ENCODE peak calls at places on chromosome 14, in eight cellular contexts. One of them, this sample, is unnamed.

GRCh38 chr14:71403673-71404072 is 496.4 kb downstream of the PCNX1 start:
- DNase-seq in dorsolateral prefrontal cortex: no peak
- DNase-seq in fibroblast of the aortic adventitia: peak
- DNase-seq in WTC11: no peak
- DNase-seq in thoracic aorta: no peak
- DNase-seq in pancreas: no peak
- DNase-seq in left lung: no peak
- DNase-seq in lower lobe of right lung: no peak
- DNase-seq in this sample: peak

GRCh38 chr14:41505491-41505890 is 101.2 kb upstream of the LRFN5 start:
- DNase-seq in dorsolateral prefrontal cortex: no peak
- DNase-seq in fibroblast of the aortic adventitia: no peak
- DNase-seq in WTC11: peak
- DNase-seq in thoracic aorta: no peak
- DNase-seq in pancreas: no peak
- DNase-seq in left lung: no peak
- DNase-seq in lower lobe of right lung: no peak
- DNase-seq in this sample: no peak

GRCh38 chr14:103169954-103170353 is 46.7 kb downstream of the TNFAIP2 start:
- DNase-seq in dorsolateral prefrontal cortex: no peak
- DNase-seq in fibroblast of the aortic adventitia: no peak
- DNase-seq in WTC11: no peak
- DNase-seq in thoracic aorta: no peak
- DNase-seq in pancreas: no peak
- DNase-seq in left lung: no peak
- DNase-seq in lower lobe of right lung: no peak
- DNase-seq in this sample: no peak

GRCh38 chr14:35229495-35230089 is 62.6 kb upstream of the PSMA6 start:
- DNase-seq in dorsolateral prefrontal cortex: no peak
- DNase-seq in fibroblast of the aortic adventitia: no peak
- DNase-seq in WTC11: no peak
- DNase-seq in thoracic aorta: no peak
- DNase-seq in pancreas: no peak
- DNase-seq in left lung: no peak
- DNase-seq in lower lobe of right lung: no peak
- DNase-seq in this sample: no peak

GRCh38 chr14:91400696-91401095 is 16.9 kb downstream of the CCDC88C start:
- DNase-seq in dorsolateral prefrontal cortex: no peak
- DNase-seq in fibroblast of the aortic adventitia: peak
- DNase-seq in WTC11: no peak
- DNase-seq in thoracic aorta: no peak
- DNase-seq in pancreas: no peak
- DNase-seq in left lung: no peak
- DNase-seq in lower lobe of right lung: no peak
- DNase-seq in this sample: no peak

GRCh38 chr14:77989441-77989891 is 180.7 kb upstream of the NRXN3 start:
- DNase-seq in dorsolateral prefrontal cortex: peak
- DNase-seq in fibroblast of the aortic adventitia: no peak
- DNase-seq in WTC11: no peak
- DNase-seq in thoracic aorta: no peak
- DNase-seq in pancreas: no peak
- DNase-seq in left lung: no peak
- DNase-seq in lower lobe of right lung: no peak
- DNase-seq in this sample: no peak

GRCh38 chr14:104445832-104446381 is 133.7 kb upstream of the C14orf180 start:
- DNase-seq in dorsolateral prefrontal cortex: no peak
- DNase-seq in fibroblast of the aortic adventitia: no peak
- DNase-seq in WTC11: no peak
- DNase-seq in thoracic aorta: no peak
- DNase-seq in pancreas: no peak
- DNase-seq in left lung: no peak
- DNase-seq in lower lobe of right lung: no peak
- DNase-seq in this sample: no peak

GRCh38 chr14:90740081-90740480 is 76.1 kb downstream of the TTC7B start:
- DNase-seq in dorsolateral prefrontal cortex: no peak
- DNase-seq in fibroblast of the aortic adventitia: no peak
- DNase-seq in WTC11: no peak
- DNase-seq in thoracic aorta: no peak
- DNase-seq in pancreas: no peak
- DNase-seq in left lung: no peak
- DNase-seq in lower lobe of right lung: no peak
- DNase-seq in this sample: no peak

GRCh38 chr14:102095871-102096568 is 9.2 kb upstream of the HSP90AA1 start:
- DNase-seq in dorsolateral prefrontal cortex: no peak
- DNase-seq in fibroblast of the aortic adventitia: no peak
- DNase-seq in WTC11: no peak
- DNase-seq in thoracic aorta: no peak
- DNase-seq in pancreas: no peak
- DNase-seq in left lung: no peak
- DNase-seq in lower lobe of right lung: no peak
- DNase-seq in this sample: no peak

GRCh38 chr14:55909879-55910278 is 208.3 kb upstream of the PELI2 start:
- DNase-seq in dorsolateral prefrontal cortex: no peak
- DNase-seq in fibroblast of the aortic adventitia: no peak
- DNase-seq in WTC11: no peak
- DNase-seq in thoracic aorta: no peak
- DNase-seq in pancreas: no peak
- DNase-seq in left lung: no peak
- DNase-seq in lower lobe of right lung: no peak
- DNase-seq in this sample: no peak

GRCh38 chr14:68631058-68631690 is 161.7 kb downstream of the ZFP36L1 start:
- DNase-seq in dorsolateral prefrontal cortex: no peak
- DNase-seq in fibroblast of the aortic adventitia: no peak
- DNase-seq in WTC11: no peak
- DNase-seq in thoracic aorta: no peak
- DNase-seq in pancreas: no peak
- DNase-seq in left lung: no peak
- DNase-seq in lower lobe of right lung: no peak
- DNase-seq in this sample: no peak

GRCh38 chr14:49366416-49366815 is 219.8 kb downstream of the RPS29 start:
- DNase-seq in dorsolateral prefrontal cortex: no peak
- DNase-seq in fibroblast of the aortic adventitia: no peak
- DNase-seq in WTC11: no peak
- DNase-seq in thoracic aorta: no peak
- DNase-seq in pancreas: no peak
- DNase-seq in left lung: no peak
- DNase-seq in lower lobe of right lung: no peak
- DNase-seq in this sample: no peak

GRCh38 chr14:102209224-102209966 is 69.7 kb downstream of the WDR20 start:
- DNase-seq in dorsolateral prefrontal cortex: peak
- DNase-seq in fibroblast of the aortic adventitia: no peak
- DNase-seq in WTC11: peak
- DNase-seq in thoracic aorta: no peak
- DNase-seq in pancreas: no peak
- DNase-seq in left lung: no peak
- DNase-seq in lower lobe of right lung: no peak
- DNase-seq in this sample: peak

GRCh38 chr14:97180304-97181200 is 383.4 kb downstream of the VRK1 start:
- DNase-seq in dorsolateral prefrontal cortex: no peak
- DNase-seq in fibroblast of the aortic adventitia: no peak
- DNase-seq in WTC11: no peak
- DNase-seq in thoracic aorta: no peak
- DNase-seq in pancreas: no peak
- DNase-seq in left lung: no peak
- DNase-seq in lower lobe of right lung: no peak
- DNase-seq in this sample: peak

GRCh38 chr14:104107611-104108569 is 22.4 kb downstream of the ASPG start:
- DNase-seq in dorsolateral prefrontal cortex: no peak
- DNase-seq in fibroblast of the aortic adventitia: no peak
- DNase-seq in WTC11: peak
- DNase-seq in thoracic aorta: no peak
- DNase-seq in pancreas: peak
- DNase-seq in left lung: peak
- DNase-seq in lower lobe of right lung: peak
- DNase-seq in this sample: no peak

GRCh38 chr14:92687681-92688433 is 60.6 kb downstream of the LGMN start:
- DNase-seq in dorsolateral prefrontal cortex: no peak
- DNase-seq in fibroblast of the aortic adventitia: no peak
- DNase-seq in WTC11: peak
- DNase-seq in thoracic aorta: no peak
- DNase-seq in pancreas: peak
- DNase-seq in left lung: peak
- DNase-seq in lower lobe of right lung: peak
- DNase-seq in this sample: no peak

GRCh38 chr14:92686763-92687427 is 61.5 kb downstream of the LGMN start:
- DNase-seq in dorsolateral prefrontal cortex: peak
- DNase-seq in fibroblast of the aortic adventitia: peak
- DNase-seq in WTC11: peak
- DNase-seq in thoracic aorta: no peak
- DNase-seq in pancreas: peak
- DNase-seq in left lung: peak
- DNase-seq in lower lobe of right lung: peak
- DNase-seq in this sample: peak

GRCh38 chr14:92688434-92689375 is 59.7 kb downstream of the LGMN start:
- DNase-seq in dorsolateral prefrontal cortex: no peak
- DNase-seq in fibroblast of the aortic adventitia: no peak
- DNase-seq in WTC11: no peak
- DNase-seq in thoracic aorta: no peak
- DNase-seq in pancreas: peak
- DNase-seq in left lung: no peak
- DNase-seq in lower lobe of right lung: no peak
- DNase-seq in this sample: no peak

GRCh38 chr14:92692822-92693226 is 55.6 kb downstream of the LGMN start:
- DNase-seq in dorsolateral prefrontal cortex: no peak
- DNase-seq in fibroblast of the aortic adventitia: peak
- DNase-seq in WTC11: no peak
- DNase-seq in thoracic aorta: no peak
- DNase-seq in pancreas: peak
- DNase-seq in left lung: peak
- DNase-seq in lower lobe of right lung: peak
- DNase-seq in this sample: no peak

GRCh38 chr14:92690171-92691011 is 58.0 kb downstream of the LGMN start:
- DNase-seq in dorsolateral prefrontal cortex: no peak
- DNase-seq in fibroblast of the aortic adventitia: peak
- DNase-seq in WTC11: peak
- DNase-seq in thoracic aorta: no peak
- DNase-seq in pancreas: peak
- DNase-seq in left lung: no peak
- DNase-seq in lower lobe of right lung: no peak
- DNase-seq in this sample: peak
- TF ChIP-seq CTCF in dorsolateral prefrontal cortex: peak
- TF ChIP-seq CTCF in fibroblast of the aortic adventitia: peak
- TF ChIP-seq CTCF in WTC11: no peak
- TF ChIP-seq CTCF in thoracic aorta: peak
- TF ChIP-seq CTCF in pancreas: peak
- TF ChIP-seq CTCF in left lung: peak
- TF ChIP-seq CTCF in lower lobe of right lung: peak
- TF ChIP-seq CTCF in this sample: peak

DNA sequence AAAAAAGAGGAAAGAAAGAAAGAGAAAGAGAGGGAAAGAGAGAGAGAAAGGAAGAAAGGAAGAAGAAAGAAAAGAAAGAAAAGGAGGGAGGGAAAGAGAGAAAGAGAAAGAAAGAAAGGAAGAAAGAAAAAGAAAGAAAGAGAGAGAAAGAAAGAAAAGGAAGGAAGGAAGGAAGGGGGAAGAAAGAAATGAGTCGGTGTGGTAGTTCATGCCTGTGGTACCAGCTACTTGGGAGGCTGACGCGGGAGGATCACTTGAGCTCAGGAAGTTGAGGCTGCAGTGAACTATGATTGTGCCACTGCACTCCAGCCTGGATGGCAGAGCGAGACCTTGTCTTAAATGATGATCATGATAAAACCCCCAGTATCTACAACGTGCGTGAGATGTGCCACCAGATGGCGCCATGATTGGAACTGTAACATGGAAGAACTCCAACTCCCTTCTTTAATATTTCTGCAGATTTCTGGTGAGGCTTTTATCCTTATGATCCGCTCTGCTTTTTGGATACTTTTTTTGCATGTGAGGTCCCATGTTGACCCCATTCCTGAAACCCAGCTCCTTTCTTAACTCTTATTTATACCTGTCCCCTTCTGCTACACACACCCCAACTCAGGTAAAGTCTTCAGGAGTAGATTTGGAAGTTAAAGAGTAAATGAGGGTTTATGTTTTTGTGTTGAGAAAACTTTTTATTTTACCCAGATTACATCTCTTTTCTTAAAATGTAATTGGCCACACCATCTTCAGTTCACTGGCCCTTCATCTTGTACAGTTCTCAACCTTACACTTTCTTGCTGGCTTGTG is 25.6 kb downstream of the RNASE10 start:
- DNase-seq in dorsolateral prefrontal cortex: peak
- DNase-seq in fibroblast of the aortic adventitia: peak
- DNase-seq in WTC11: peak
- DNase-seq in thoracic aorta: peak
- DNase-seq in pancreas: peak
- DNase-seq in left lung: peak
- DNase-seq in lower lobe of right lung: peak
- DNase-seq in this sample: peak
- TF ChIP-seq CTCF in dorsolateral prefrontal cortex: peak
- TF ChIP-seq CTCF in fibroblast of the aortic adventitia: peak
- TF ChIP-seq CTCF in WTC11: peak
- TF ChIP-seq CTCF in thoracic aorta: peak
- TF ChIP-seq CTCF in pancreas: peak
- TF ChIP-seq CTCF in left lung: peak
- TF ChIP-seq CTCF in lower lobe of right lung: peak
- TF ChIP-seq CTCF in this sample: peak

GRCh38 chr14:95683793-95684192 is 2.4 kb upstream of the TCL1B start:
- DNase-seq in dorsolateral prefrontal cortex: no peak
- DNase-seq in fibroblast of the aortic adventitia: no peak
- DNase-seq in WTC11: peak
- DNase-seq in thoracic aorta: no peak
- DNase-seq in pancreas: no peak
- DNase-seq in left lung: no peak
- DNase-seq in lower lobe of right lung: no peak
- DNase-seq in this sample: no peak
- TF ChIP-seq CTCF in dorsolateral prefrontal cortex: peak
- TF ChIP-seq CTCF in fibroblast of the aortic adventitia: peak
- TF ChIP-seq CTCF in WTC11: peak
- TF ChIP-seq CTCF in thoracic aorta: no peak
- TF ChIP-seq CTCF in pancreas: peak
- TF ChIP-seq CTCF in left lung: peak
- TF ChIP-seq CTCF in lower lobe of right lung: peak
- TF ChIP-seq CTCF in this sample: peak

DNA sequence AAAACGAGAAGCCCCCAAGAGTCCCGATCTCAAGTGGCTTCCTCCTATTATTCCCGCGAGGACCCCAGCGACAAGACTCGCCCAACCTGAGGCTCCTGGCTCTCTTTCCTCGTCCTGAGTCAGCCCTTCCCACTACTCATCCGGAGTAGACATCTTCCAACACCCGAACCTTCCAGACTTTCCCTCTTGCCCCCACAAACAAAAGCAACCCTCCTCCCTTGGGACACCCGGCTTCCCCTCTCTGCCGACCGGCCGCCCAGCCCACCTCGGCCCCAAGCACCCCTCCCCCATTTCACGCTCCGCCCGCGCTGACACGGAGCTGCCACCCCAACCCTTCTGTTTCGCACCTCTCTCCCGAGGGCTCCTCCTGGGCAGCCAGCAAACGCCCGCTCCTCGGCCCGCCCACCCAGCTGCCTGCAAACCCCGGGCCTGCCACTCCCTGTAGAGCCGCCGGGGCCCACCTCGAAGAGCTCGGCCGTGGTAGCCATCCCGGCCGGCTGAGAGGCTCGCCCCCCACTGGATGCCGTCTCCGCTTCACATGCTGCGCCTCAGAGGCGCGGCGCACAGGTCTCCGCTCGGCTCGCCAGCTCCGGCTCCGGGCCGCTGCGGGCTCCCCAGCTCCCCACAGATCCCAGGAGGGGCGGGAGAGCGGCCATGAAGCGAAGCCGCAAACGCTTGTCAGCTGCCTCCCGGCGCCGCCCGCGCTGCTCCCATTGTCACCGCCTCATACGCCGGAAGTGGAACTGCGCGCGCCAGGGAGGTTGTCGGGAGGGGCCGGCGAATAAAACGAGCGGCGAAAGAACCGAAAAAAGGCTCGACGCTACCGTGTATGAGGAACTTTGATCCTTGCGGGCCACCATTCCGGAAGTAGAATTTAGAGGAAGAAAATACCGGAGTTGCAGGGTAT is at the start of the genes AP5M1 and EXOC5:
- DNase-seq in dorsolateral prefrontal cortex: peak
- DNase-seq in fibroblast of the aortic adventitia: peak
- DNase-seq in WTC11: peak
- DNase-seq in thoracic aorta: peak
- DNase-seq in pancreas: peak
- DNase-seq in left lung: peak
- DNase-seq in lower lobe of right lung: peak
- DNase-seq in this sample: peak
- TF ChIP-seq CTCF in dorsolateral prefrontal cortex: no peak
- TF ChIP-seq CTCF in fibroblast of the aortic adventitia: peak
- TF ChIP-seq CTCF in WTC11: no peak
- TF ChIP-seq CTCF in thoracic aorta: no peak
- TF ChIP-seq CTCF in pancreas: no peak
- TF ChIP-seq CTCF in left lung: no peak
- TF ChIP-seq CTCF in lower lobe of right lung: no peak
- TF ChIP-seq CTCF in this sample: peak